ENCODE peak calls at places on chromosomes 1 and 21, in five cellular contexts. One of them, this sample, is unnamed.

GRCh38 chr1:80384037-80384830 is 1377.7 kb upstream of the ADGRL4 start:
- DNase-seq in fibroblast of lung: peak; percentile 2
- DNase-seq in HuH-7.5: no peak
- DNase-seq in stimulated activated CD8-positive, alpha-beta memory T cell treated with anti-CD3 and anti-CD28 coated beads, Interleukin-7, amount 100 ng/mL, for 1 hour: no peak
- DNase-seq in amniotic stem cell: no peak
- DNase-seq in this sample: no peak

GRCh38 chr1:86194491-86195034 is 38.0 kb upstream of the COL24A1 start:
- DNase-seq in stimulated activated CD8-positive, alpha-beta memory T cell treated with anti-CD3 and anti-CD28 coated beads, Interleukin-7, amount 100 ng/mL, for 1 hour: no peak
- DNase-seq in fibroblast of lung: peak; percentile 21
- DNase-seq in HuH-7.5: no peak
- DNase-seq in amniotic stem cell: no peak
- DNase-seq in this sample: no peak

GRCh38 chr1:30748098-30748698 is 9.4 kb downstream of the LAPTM5 start:
- DNase-seq in amniotic stem cell: no peak
- DNase-seq in HuH-7.5: no peak
- DNase-seq in stimulated activated CD8-positive, alpha-beta memory T cell treated with anti-CD3 and anti-CD28 coated beads, Interleukin-7, amount 100 ng/mL, for 1 hour: no peak
- DNase-seq in fibroblast of lung: peak; percentile 45
- DNase-seq in this sample: no peak

GRCh38 chr1:30765610-30766434 is 8.2 kb upstream of the LAPTM5 start:
- DNase-seq in stimulated activated CD8-positive, alpha-beta memory T cell treated with anti-CD3 and anti-CD28 coated beads, Interleukin-7, amount 100 ng/mL, for 1 hour: no peak
- DNase-seq in HuH-7.5: no peak
- DNase-seq in fibroblast of lung: no peak
- DNase-seq in amniotic stem cell: no peak
- DNase-seq in this sample: no peak

GRCh38 chr21:31873696-31874599 is 1.1 kb downstream of the HUNK start:
- DNase-seq in fibroblast of lung: no peak
- DNase-seq in HuH-7.5: peak; percentile 39
- DNase-seq in stimulated activated CD8-positive, alpha-beta memory T cell treated with anti-CD3 and anti-CD28 coated beads, Interleukin-7, amount 100 ng/mL, for 1 hour: no peak
- DNase-seq in amniotic stem cell: no peak
- DNase-seq in this sample: no peak

GRCh38 chr1:15985611-15986272 is 9.8 kb upstream of the ZBTB17 start:
- DNase-seq in stimulated activated CD8-positive, alpha-beta memory T cell treated with anti-CD3 and anti-CD28 coated beads, Interleukin-7, amount 100 ng/mL, for 1 hour: no peak
- DNase-seq in HuH-7.5: no peak
- DNase-seq in amniotic stem cell: no peak
- DNase-seq in fibroblast of lung: no peak
- DNase-seq in this sample: no peak

GRCh38 chr1:66480162-66480561 is 53.8 kb upstream of the SGIP1 start:
- DNase-seq in stimulated activated CD8-positive, alpha-beta memory T cell treated with anti-CD3 and anti-CD28 coated beads, Interleukin-7, amount 100 ng/mL, for 1 hour: no peak
- DNase-seq in amniotic stem cell: no peak
- DNase-seq in fibroblast of lung: no peak
- DNase-seq in HuH-7.5: no peak
- DNase-seq in this sample: no peak

GRCh38 chr1:153816283-153816904 is 41.2 kb downstream of the SLC27A3 start:
- DNase-seq in stimulated activated CD8-positive, alpha-beta memory T cell treated with anti-CD3 and anti-CD28 coated beads, Interleukin-7, amount 100 ng/mL, for 1 hour: no peak
- DNase-seq in HuH-7.5: no peak
- DNase-seq in amniotic stem cell: no peak
- DNase-seq in fibroblast of lung: peak; percentile 59
- DNase-seq in this sample: no peak

GRCh38 chr1:33653226-33653625 is 180.8 kb downstream of the ZSCAN20 start:
- DNase-seq in fibroblast of lung: no peak
- DNase-seq in amniotic stem cell: no peak
- DNase-seq in HuH-7.5: no peak
- DNase-seq in stimulated activated CD8-positive, alpha-beta memory T cell treated with anti-CD3 and anti-CD28 coated beads, Interleukin-7, amount 100 ng/mL, for 1 hour: no peak
- DNase-seq in this sample: no peak

GRCh38 chr1:242690849-242691602 is 166.5 kb upstream of the PLD5 start:
- DNase-seq in HuH-7.5: no peak
- DNase-seq in fibroblast of lung: no peak
- DNase-seq in stimulated activated CD8-positive, alpha-beta memory T cell treated with anti-CD3 and anti-CD28 coated beads, Interleukin-7, amount 100 ng/mL, for 1 hour: no peak
- DNase-seq in amniotic stem cell: no peak
- DNase-seq in this sample: no peak

GRCh38 chr1:200906491-200906890 is 11.8 kb downstream of the INAVA start:
- DNase-seq in stimulated activated CD8-positive, alpha-beta memory T cell treated with anti-CD3 and anti-CD28 coated beads, Interleukin-7, amount 100 ng/mL, for 1 hour: no peak
- DNase-seq in HuH-7.5: no peak
- DNase-seq in fibroblast of lung: no peak
- DNase-seq in amniotic stem cell: no peak
- DNase-seq in this sample: no peak

GRCh38 chr21:43736224-43736883 is 17.4 kb downstream of the PDXK start:
- DNase-seq in amniotic stem cell: no peak
- DNase-seq in HuH-7.5: no peak
- DNase-seq in fibroblast of lung: no peak
- DNase-seq in stimulated activated CD8-positive, alpha-beta memory T cell treated with anti-CD3 and anti-CD28 coated beads, Interleukin-7, amount 100 ng/mL, for 1 hour: no peak
- DNase-seq in this sample: no peak

GRCh38 chr1:97071163-97071562 is 349.6 kb downstream of the PTBP2 start:
- DNase-seq in stimulated activated CD8-positive, alpha-beta memory T cell treated with anti-CD3 and anti-CD28 coated beads, Interleukin-7, amount 100 ng/mL, for 1 hour: no peak
- DNase-seq in amniotic stem cell: no peak
- DNase-seq in fibroblast of lung: peak; percentile 48
- DNase-seq in HuH-7.5: no peak
- DNase-seq in this sample: no peak

GRCh38 chr21:40964691-40965090 is 117.7 kb upstream of the DSCAM start:
- DNase-seq in amniotic stem cell: peak; percentile 6
- DNase-seq in fibroblast of lung: no peak
- DNase-seq in stimulated activated CD8-positive, alpha-beta memory T cell treated with anti-CD3 and anti-CD28 coated beads, Interleukin-7, amount 100 ng/mL, for 1 hour: no peak
- DNase-seq in HuH-7.5: no peak
- DNase-seq in this sample: no peak

GRCh38 chr1:35702540-35702939 is 16.1 kb downstream of the C1orf216 start:
- DNase-seq in fibroblast of lung: no peak
- DNase-seq in amniotic stem cell: no peak
- DNase-seq in stimulated activated CD8-positive, alpha-beta memory T cell treated with anti-CD3 and anti-CD28 coated beads, Interleukin-7, amount 100 ng/mL, for 1 hour: no peak
- DNase-seq in HuH-7.5: no peak
- DNase-seq in this sample: no peak

GRCh38 chr1:95534985-95535384 is 301.0 kb downstream of the RWDD3 start:
- DNase-seq in HuH-7.5: no peak
- DNase-seq in fibroblast of lung: no peak
- DNase-seq in amniotic stem cell: no peak
- DNase-seq in stimulated activated CD8-positive, alpha-beta memory T cell treated with anti-CD3 and anti-CD28 coated beads, Interleukin-7, amount 100 ng/mL, for 1 hour: no peak
- DNase-seq in this sample: no peak

GRCh38 chr1:74733616-74734484 is 898 bp downstream of the TYW3 start:
- DNase-seq in HuH-7.5: peak; percentile 34
- DNase-seq in stimulated activated CD8-positive, alpha-beta memory T cell treated with anti-CD3 and anti-CD28 coated beads, Interleukin-7, amount 100 ng/mL, for 1 hour: no peak
- DNase-seq in amniotic stem cell: peak; percentile 73
- DNase-seq in fibroblast of lung: peak; percentile 85
- DNase-seq in this sample: no peak

GRCh38 chr1:56196839-56197238 is 382.5 kb downstream of the PLPP3 start:
- DNase-seq in HuH-7.5: no peak
- DNase-seq in stimulated activated CD8-positive, alpha-beta memory T cell treated with anti-CD3 and anti-CD28 coated beads, Interleukin-7, amount 100 ng/mL, for 1 hour: no peak
- DNase-seq in fibroblast of lung: no peak
- DNase-seq in amniotic stem cell: no peak
- DNase-seq in this sample: no peak

GRCh38 chr21:45432575-45433255 is 27.8 kb downstream of the COL18A1 start:
- DNase-seq in fibroblast of lung: peak; percentile 85
- DNase-seq in HuH-7.5: no peak
- DNase-seq in stimulated activated CD8-positive, alpha-beta memory T cell treated with anti-CD3 and anti-CD28 coated beads, Interleukin-7, amount 100 ng/mL, for 1 hour: no peak
- DNase-seq in amniotic stem cell: peak; percentile 3
- DNase-seq in this sample: no peak

GRCh38 chr1:171433451-171433850 is 51.9 kb upstream of the PRRC2C start:
- DNase-seq in HuH-7.5: no peak
- DNase-seq in fibroblast of lung: peak; percentile 42
- DNase-seq in amniotic stem cell: no peak
- DNase-seq in stimulated activated CD8-positive, alpha-beta memory T cell treated with anti-CD3 and anti-CD28 coated beads, Interleukin-7, amount 100 ng/mL, for 1 hour: no peak
- DNase-seq in this sample: no peak

GRCh38 chr1:26838474-26839338 is 12.2 kb downstream of the ZDHHC18 start:
- DNase-seq in stimulated activated CD8-positive, alpha-beta memory T cell treated with anti-CD3 and anti-CD28 coated beads, Interleukin-7, amount 100 ng/mL, for 1 hour: no peak
- DNase-seq in amniotic stem cell: no peak
- DNase-seq in fibroblast of lung: no peak
- DNase-seq in HuH-7.5: no peak
- DNase-seq in this sample: no peak

GRCh38 chr1:1775364-1776226 is 2.7 kb downstream of the NADK start:
- DNase-seq in stimulated activated CD8-positive, alpha-beta memory T cell treated with anti-CD3 and anti-CD28 coated beads, Interleukin-7, amount 100 ng/mL, for 1 hour: no peak
- DNase-seq in amniotic stem cell: no peak
- DNase-seq in HuH-7.5: no peak
- DNase-seq in fibroblast of lung: no peak
- DNase-seq in this sample: no peak

GRCh38 chr1:174217787-174218574 is 58.7 kb downstream of the RABGAP1L start:
- DNase-seq in amniotic stem cell: no peak
- DNase-seq in fibroblast of lung: peak; percentile 64
- DNase-seq in HuH-7.5: no peak
- DNase-seq in stimulated activated CD8-positive, alpha-beta memory T cell treated with anti-CD3 and anti-CD28 coated beads, Interleukin-7, amount 100 ng/mL, for 1 hour: no peak
- DNase-seq in this sample: no peak

GRCh38 chr1:56821462-56821797 is 2.2 kb upstream of the FYB2 start:
- DNase-seq in fibroblast of lung: peak; percentile 26
- DNase-seq in amniotic stem cell: no peak
- DNase-seq in stimulated activated CD8-positive, alpha-beta memory T cell treated with anti-CD3 and anti-CD28 coated beads, Interleukin-7, amount 100 ng/mL, for 1 hour: no peak
- DNase-seq in HuH-7.5: peak; percentile 22
- DNase-seq in this sample: no peak